ENCODE peak calls at places on chromosomes 5 and 9, in ten cellular contexts. R is type B pancreatic cell, U is heart right ventricle, Y is left ventricle myocardium inferior, T is pancreas, D is GM23338, Z is GM13977, C is progenitor cell of endocrine pancreas, V is fibroblast of mammary gland, W is nephron progenitor cell. F is an unnamed sample.

GRCh38 chr5:33936004-33936380 is 194 bp upstream of the RXFP3 start:
- DNase-seq in R (peak), U (peak), Y (peak), T (peak), D (peak), Z (peak), C (peak), V (peak), W (peak), F (no peak)

GRCh38 chr9:137224850-137225694 is at the start of gene CYSRT1:
- DNase-seq in R (no peak), U (no peak), Y (no peak), T (peak), D (no peak), Z (no peak), C (no peak), V (no peak), W (no peak), F (peak)

GRCh38 chr5:59038169-59039002 is 455.5 kb downstream of the RAB3C start:
- DNase-seq in R (no peak), U (peak), Y (no peak), T (no peak), D (peak), Z (peak), C (no peak), V (peak), W (no peak), F (no peak)

GRCh38 chr5:135026645-135027317 is 7.2 kb downstream of the PITX1 start:
- DNase-seq in R (no peak), U (no peak), Y (peak), T (no peak), D (no peak), Z (no peak), C (no peak), V (no peak), W (no peak), F (no peak)

GRCh38 chr5:31347558-31347905 is 154.0 kb downstream of the CDH6 start:
- DNase-seq in R (no peak), U (no peak), Y (no peak), T (no peak), D (no peak), Z (no peak), C (no peak), V (no peak), W (no peak), F (no peak)

GRCh38 chr9:109765278-109765677 is 14.7 kb upstream of the PALM2AKAP2 start:
- DNase-seq in R (no peak), U (no peak), Y (no peak), T (no peak), D (no peak), Z (no peak), C (no peak), V (no peak), W (no peak), F (no peak)

GRCh38 chr9:751137-752051 is 90.1 kb upstream of the DMRT1 start:
- DNase-seq in R (no peak), U (no peak), Y (no peak), T (no peak), D (no peak), Z (peak), C (no peak), V (peak), W (peak), F (no peak)

GRCh38 chr5:123085638-123086286 is 3.3 kb upstream of the PRDM6 start:
- DNase-seq in R (no peak), U (no peak), Y (no peak), T (no peak), D (peak), Z (no peak), C (no peak), V (no peak), W (no peak), F (no peak)

GRCh38 chr5:95662946-95663345 is 16.4 kb downstream of the RFESD start:
- DNase-seq in R (no peak), U (no peak), Y (no peak), T (no peak), D (no peak), Z (no peak), C (no peak), V (no peak), W (no peak), F (no peak)

GRCh38 chr9:114034663-114035062 is 43.4 kb downstream of the AMBP start:
- DNase-seq in R (peak), U (no peak), Y (no peak), T (no peak), D (no peak), Z (no peak), C (no peak), V (no peak), W (no peak), F (no peak)

GRCh38 chr9:83965350-83966208 is 14.4 kb downstream of the HNRNPK start:
- DNase-seq in R (no peak), U (no peak), Y (no peak), T (no peak), D (peak), Z (no peak), C (no peak), V (peak), W (no peak), F (peak)

GRCh38 chr5:56466136-56466816 is 233.1 kb upstream of the ANKRD55 start:
- DNase-seq in R (no peak), U (no peak), Y (no peak), T (no peak), D (no peak), Z (no peak), C (no peak), V (no peak), W (no peak), F (no peak)

GRCh38 chr5:148384389-148384756 is 615 bp downstream of the FBXO38 start:
- DNase-seq in R (no peak), U (no peak), Y (no peak), T (no peak), D (peak), Z (no peak), C (no peak), V (no peak), W (no peak), F (peak)

GRCh38 chr5:37792976-37793328 is 46.9 kb downstream of the GDNF start:
- DNase-seq in R (no peak), U (no peak), Y (no peak), T (no peak), D (no peak), Z (no peak), C (no peak), V (peak), W (no peak), F (peak)

GRCh38 chr5:82313016-82313415 is 34.9 kb upstream of the RPS23 start:
- DNase-seq in R (no peak), U (no peak), Y (no peak), T (no peak), D (peak), Z (no peak), C (no peak), V (no peak), W (no peak), F (no peak)

GRCh38 chr9:110027624-110028023 is 180.3 kb downstream of the C9orf152 start:
- DNase-seq in R (no peak), U (peak), Y (no peak), T (no peak), D (peak), Z (no peak), C (no peak), V (peak), W (no peak), F (peak)

GRCh38 chr9:123372766-123373446 is 16.9 kb downstream of the CRB2 start:
- DNase-seq in R (no peak), U (no peak), Y (no peak), T (no peak), D (no peak), Z (no peak), C (no peak), V (no peak), W (no peak), F (no peak)

GRCh38 chr9:129319076-129319937 is 141.2 kb upstream of the IER5L start:
- DNase-seq in R (peak), U (no peak), Y (no peak), T (no peak), D (no peak), Z (no peak), C (no peak), V (no peak), W (peak), F (no peak)

GRCh38 chr5:168467755-168468280 is 18.5 kb upstream of the RARS1 start:
- DNase-seq in R (no peak), U (no peak), Y (no peak), T (no peak), D (no peak), Z (no peak), C (no peak), V (no peak), W (no peak), F (no peak)

GRCh38 chr9:68727588-68728129 is 22.6 kb downstream of the PIP5K1B start:
- DNase-seq in R (no peak), U (no peak), Y (peak), T (no peak), D (no peak), Z (no peak), C (no peak), V (no peak), W (no peak), F (no peak)

GRCh38 chr9:89097219-89097618 is 81.4 kb downstream of the SHC3 start:
- DNase-seq in R (no peak), U (no peak), Y (no peak), T (no peak), D (no peak), Z (no peak), C (no peak), V (no peak), W (no peak), F (no peak)

GRCh38 chr9:6827370-6827949 is 69.7 kb downstream of the KDM4C start:
- DNase-seq in R (no peak), U (no peak), Y (no peak), T (no peak), D (peak), Z (peak), C (peak), V (peak), W (peak), F (peak)

DNA sequence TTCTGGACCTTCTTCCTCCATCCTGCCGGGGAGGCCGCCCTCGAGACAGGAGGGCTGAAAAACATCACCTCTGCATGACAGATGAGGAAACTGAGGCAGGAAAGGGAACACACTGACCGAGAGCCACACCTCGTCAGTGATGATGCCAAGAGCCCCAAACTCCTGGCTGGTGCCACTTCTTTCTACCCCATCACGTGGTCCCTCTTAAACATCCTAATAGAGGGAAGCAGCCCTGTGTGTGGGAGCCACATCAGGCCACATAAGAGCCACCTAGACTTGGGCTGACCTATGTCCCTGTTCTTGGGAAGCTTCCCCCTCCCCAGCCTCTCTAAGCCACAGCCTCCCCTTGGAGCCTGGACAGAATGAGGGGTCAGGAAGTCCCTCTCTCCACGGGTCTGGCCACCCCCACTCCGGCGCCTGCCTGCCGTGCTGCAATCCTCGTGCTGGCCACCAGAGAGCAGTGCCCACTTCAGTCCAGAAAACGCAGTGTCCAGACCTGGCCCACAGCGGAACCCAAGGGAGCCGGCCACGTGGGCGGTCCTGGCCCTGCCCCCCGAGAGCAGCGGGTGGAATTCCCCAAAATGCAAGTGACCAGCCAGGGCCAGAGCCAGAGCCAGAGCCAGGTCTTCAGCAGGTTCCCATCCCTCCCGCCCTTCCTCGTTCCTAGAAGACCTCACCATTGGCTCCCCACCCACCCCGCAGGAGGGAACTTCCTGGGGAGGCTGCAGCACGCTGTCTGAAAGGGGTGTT is 54.7 kb upstream of the SARDH start:
- DNase-seq in R (no peak), U (peak), Y (peak), T (peak), D (peak), Z (peak), C (peak), V (peak), W (peak), F (peak)
- TF ChIP-seq CTCF in R (peak), U (peak), Y (peak), T (peak), D (peak), Z (peak), C (peak), V (peak), W (peak), F (peak)

DNA sequence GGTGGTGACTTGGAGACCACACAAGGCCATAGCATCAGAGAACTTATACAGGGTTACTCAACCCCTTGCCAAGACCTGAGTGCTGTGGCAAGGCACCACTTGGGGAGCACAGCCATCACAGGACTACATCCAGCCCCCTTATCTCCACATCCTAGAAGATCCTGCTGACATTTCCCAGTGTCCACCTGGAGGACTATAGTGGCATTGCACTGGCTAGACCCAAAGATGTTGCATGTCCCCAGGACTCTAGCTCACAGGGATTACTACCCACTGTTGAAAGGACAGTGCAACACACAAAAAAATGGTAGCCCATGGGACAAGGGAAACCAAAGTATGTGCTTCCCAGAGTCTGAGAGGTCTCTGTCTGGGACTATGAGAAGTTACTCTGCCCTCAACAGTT is 411.1 kb upstream of the NUDT12 start:
- DNase-seq in R (no peak), U (no peak), Y (no peak), T (no peak), D (peak), Z (no peak), C (no peak), V (no peak), W (no peak), F (peak)
- TF ChIP-seq CTCF in R (peak), U (no peak), Y (no peak), T (no peak), D (peak), Z (no peak), C (no peak), V (peak), W (no peak), F (no peak)

GRCh38 chr5:50320131-50320749 is 120.8 kb downstream of the EMB start:
- DNase-seq in R (no peak), U (no peak), Y (no peak), T (no peak), D (no peak), Z (no peak), C (no peak), V (no peak), W (no peak), F (peak)
- TF ChIP-seq CTCF in R (no peak), U (no peak), Y (no peak), T (no peak), D (peak), Z (no peak), C (no peak), V (peak), W (no peak), F (peak)

DNA sequence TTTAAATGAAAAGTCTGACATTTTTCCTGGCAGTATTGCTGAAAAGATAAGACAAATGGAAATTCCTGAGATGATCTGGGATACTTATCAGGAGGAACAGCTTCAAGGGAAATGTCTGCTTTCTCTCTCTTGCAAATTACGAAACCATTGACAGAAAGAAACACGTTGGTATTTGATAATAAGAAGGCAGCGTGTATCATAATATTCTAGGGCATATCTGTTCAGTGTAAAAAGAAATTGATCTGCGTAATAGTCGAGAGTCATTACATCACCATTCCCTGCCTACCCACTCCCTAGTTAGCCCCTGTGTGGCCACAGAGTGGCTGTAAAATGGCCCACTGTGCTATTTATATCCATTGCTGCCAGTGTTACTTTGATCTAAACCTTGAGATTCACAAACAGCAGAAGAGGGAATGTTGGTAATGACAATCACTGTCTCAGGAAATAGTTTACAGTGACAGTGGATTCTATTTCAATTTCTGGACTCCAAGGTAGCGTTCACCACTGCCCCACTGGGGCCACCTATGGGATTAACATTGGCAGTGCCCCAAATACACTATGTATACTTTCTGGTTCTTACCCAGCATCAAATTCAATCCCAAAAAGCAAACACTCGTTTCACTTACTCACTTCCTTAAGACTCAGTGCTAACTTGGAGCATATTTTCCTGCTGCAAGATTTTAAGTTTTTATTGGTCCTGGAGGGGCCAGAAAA is 133.4 kb upstream of the GAS1 start:
- DNase-seq in R (no peak), U (no peak), Y (no peak), T (no peak), D (peak), Z (no peak), C (no peak), V (peak), W (no peak), F (peak)
- TF ChIP-seq CTCF in R (peak), U (no peak), Y (peak), T (no peak), D (peak), Z (no peak), C (peak), V (peak), W (no peak), F (no peak)

GRCh38 chr5:23994581-23995370 is 487.4 kb downstream of the PRDM9 start:
- DNase-seq in R (no peak), U (no peak), Y (no peak), T (no peak), D (peak), Z (no peak), C (no peak), V (no peak), W (no peak), F (peak)
- TF ChIP-seq CTCF in R (peak), U (no peak), Y (no peak), T (no peak), D (peak), Z (peak), C (peak), V (no peak), W (peak), F (peak)

GRCh38 chr9:16033253-16033652 is 480.4 kb downstream of the CCDC171 start:
- DNase-seq in R (no peak), U (no peak), Y (no peak), T (no peak), D (no peak), Z (no peak), C (no peak), V (no peak), W (no peak), F (no peak)

GRCh38 chr9:16033921-16034320 is 481.1 kb downstream of the CCDC171 start:
- DNase-seq in R (no peak), U (no peak), Y (no peak), T (no peak), D (no peak), Z (no peak), C (no peak), V (no peak), W (no peak), F (no peak)

GRCh38 chr9:16031486-16031885 is 478.6 kb downstream of the CCDC171 start:
- DNase-seq in R (no peak), U (no peak), Y (no peak), T (no peak), D (peak), Z (no peak), C (no peak), V (no peak), W (no peak), F (no peak)

GRCh38 chr9:16031971-16032370 is 479.1 kb downstream of the CCDC171 start:
- DNase-seq in R (no peak), U (no peak), Y (no peak), T (no peak), D (no peak), Z (no peak), C (no peak), V (no peak), W (no peak), F (peak)

GRCh38 chr9:16032799-16033198 is 480.0 kb downstream of the CCDC171 start:
- DNase-seq in R (no peak), U (no peak), Y (no peak), T (no peak), D (peak), Z (no peak), C (no peak), V (peak), W (no peak), F (peak)
- TF ChIP-seq CTCF in R (no peak), U (no peak), Y (no peak), T (no peak), D (no peak), Z (no peak), C (no peak), V (peak), W (peak), F (no peak)

GRCh38 chr5:93894471-93895354 is 153.3 kb upstream of the POU5F2 start:
- DNase-seq in R (no peak), U (no peak), Y (no peak), T (no peak), D (peak), Z (no peak), C (no peak), V (peak), W (no peak), F (no peak)
- TF ChIP-seq CTCF in R (peak), U (peak), Y (peak), T (no peak), D (peak), Z (peak), C (peak), V (peak), W (peak), F (peak)

GRCh38 chr9:127846451-127847154 is 7.9 kb downstream of the ENG start:
- DNase-seq in R (no peak), U (peak), Y (peak), T (peak), D (no peak), Z (no peak), C (no peak), V (no peak), W (no peak), F (no peak)
- TF ChIP-seq CTCF in R (no peak), U (no peak), Y (no peak), T (no peak), D (no peak), Z (no peak), C (no peak), V (no peak), W (no peak), F (no peak)

DNA sequence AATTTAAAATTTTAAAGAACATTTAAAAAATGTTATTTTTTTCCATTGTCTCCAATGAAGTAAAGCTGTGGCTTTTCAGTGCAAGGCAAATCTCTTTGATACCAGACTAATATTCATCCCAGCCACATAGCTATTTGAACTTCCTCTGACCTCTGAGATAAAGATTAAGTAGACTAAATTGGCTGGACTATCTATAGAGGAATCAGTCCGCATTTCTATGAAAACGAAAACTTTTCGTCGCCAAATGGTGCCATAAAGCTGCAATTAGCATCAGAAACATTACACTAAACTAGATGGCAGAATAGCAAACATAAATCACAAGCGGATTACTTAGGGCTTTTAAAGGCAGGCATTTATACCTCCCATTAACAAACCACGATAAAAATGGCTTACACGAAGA is 1009.8 kb upstream of the CDH6 start:
- DNase-seq in R (no peak), U (no peak), Y (no peak), T (no peak), D (no peak), Z (no peak), C (no peak), V (no peak), W (no peak), F (no peak)
- TF ChIP-seq CTCF in R (no peak), U (no peak), Y (no peak), T (no peak), D (no peak), Z (no peak), C (no peak), V (no peak), W (no peak), F (no peak)

F was measured in MCF 10A.